ENCODE peak calls at places on chromosomes 6 and 20, in five cellular contexts. S is right lobe of liver, Y is heart left ventricle, B is mesendoderm, O is gastrocnemius medialis. Q is an unnamed sample.

GRCh38 chr6:84227044-84227433 is 404 bp downstream of the CEP162 start:
- DNase-seq in S (no peak), Y (no peak), B (peak; percentile 59), O (no peak), Q (no peak)

GRCh38 chr6:149717588-149718458 is at the start of gene LATS1:
- DNase-seq in S (peak; percentile 96), Y (peak; percentile 95), B (peak; percentile 96), O (peak; percentile 76), Q (peak; percentile 70)

GRCh38 chr20:51511861-51512619 is 30.5 kb downstream of the NFATC2 start:
- DNase-seq in S (no peak), Y (no peak), B (no peak), O (no peak), Q (no peak)

GRCh38 chr20:37345339-37346231 is at the start of gene SRC:
- DNase-seq in S (peak; percentile 75), Y (peak; percentile 84), B (peak; percentile 81), O (peak; percentile 38), Q (peak; percentile 49)

GRCh38 chr20:63255911-63256704 is 1.8 kb upstream of the NKAIN4 start:
- DNase-seq in S (no peak), Y (no peak), B (no peak), O (no peak), Q (no peak)

GRCh38 chr6:142301421-142302391 is at the start of gene ADGRG6:
- DNase-seq in S (peak; percentile 89), Y (peak; percentile 34), B (peak; percentile 77), O (no peak), Q (no peak)

GRCh38 chr6:64831680-64832079 is 875.3 kb downstream of the EYS start:
- DNase-seq in S (no peak), Y (no peak), B (peak; percentile 21), O (no peak), Q (no peak)

GRCh38 chr6:66307490-66307889 is 600.5 kb upstream of the EYS start:
- DNase-seq in S (no peak), Y (no peak), B (peak; percentile 25), O (no peak), Q (no peak)

GRCh38 chr20:4809707-4810106 is 88.0 kb downstream of the PRND start:
- DNase-seq in S (no peak), Y (no peak), B (no peak), O (no peak), Q (no peak)

GRCh38 chr6:103079867-103080266 is 1686.4 kb downstream of the GRIK2 start:
- DNase-seq in S (no peak), Y (no peak), B (no peak), O (no peak), Q (no peak)

GRCh38 chr6:152136449-152136825 is 329.0 kb downstream of the ESR1 start:
- DNase-seq in S (no peak), Y (no peak), B (no peak), O (no peak), Q (no peak)

GRCh38 chr20:35215066-35215956 is 11.2 kb upstream of the MMP24 start:
- DNase-seq in S (no peak), Y (no peak), B (no peak), O (no peak), Q (no peak)

GRCh38 chr6:112153926-112154621 is 66.7 kb downstream of the FAM229B start:
- DNase-seq in S (no peak), Y (no peak), B (no peak), O (no peak), Q (no peak)

GRCh38 chr20:64110411-64111068 is 3.2 kb upstream of the NPBWR2 start:
- DNase-seq in S (peak; percentile 45), Y (no peak), B (no peak), O (peak; percentile 0), Q (no peak)

GRCh38 chr20:54742193-54742592 is 266.8 kb downstream of the DOK5 start:
- DNase-seq in S (no peak), Y (no peak), B (no peak), O (no peak), Q (no peak)

GRCh38 chr6:125812394-125813231 is 21.9 kb downstream of the NCOA7 start:
- DNase-seq in S (no peak), Y (no peak), B (peak; percentile 27), O (no peak), Q (peak; percentile 93)

GRCh38 chr6:33904050-33904827 is 100.4 kb upstream of the MLN start:
- DNase-seq in S (no peak), Y (peak; percentile 19), B (peak; percentile 28), O (no peak), Q (no peak)

DNA sequence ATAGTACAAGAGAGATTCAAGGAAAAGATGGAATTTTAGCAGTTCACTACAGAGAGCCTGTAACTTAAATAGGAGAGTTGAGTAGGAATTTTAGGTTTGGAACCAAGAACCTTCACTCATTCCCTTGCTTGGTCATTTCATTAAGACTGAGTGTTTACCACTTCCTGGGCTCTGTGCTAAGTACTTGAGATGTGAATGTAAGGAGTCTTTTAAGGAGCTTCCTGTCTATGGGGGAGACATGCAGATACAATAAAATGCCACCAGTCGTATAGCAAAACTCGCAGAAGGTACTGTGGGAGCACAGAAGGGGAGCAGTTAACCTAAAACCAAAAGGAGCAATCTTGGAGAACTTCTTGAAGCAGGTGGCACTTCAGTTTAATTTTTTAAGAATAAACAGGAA is 204.2 kb downstream of the SLC24A3 start:
- DNase-seq in S (no peak), Y (no peak), B (no peak), O (no peak), Q (no peak)
- H3K27ac ChIP-seq in S (no peak overlapping the region), Y (no peak overlapping the region), B (no peak overlapping the region), O (no peak overlapping the region), Q (no peak overlapping the region)

GRCh38 chr6:9494864-9495263 is 920.0 kb downstream of the TFAP2A start:
- DNase-seq in S (no peak), Y (no peak), B (no peak), O (no peak), Q (peak; percentile 24)

GRCh38 chr6:9499709-9500108 is 915.2 kb downstream of the TFAP2A start:
- DNase-seq in S (no peak), Y (no peak), B (no peak), O (no peak), Q (no peak)

GRCh38 chr6:9496837-9497236 is 918.0 kb downstream of the TFAP2A start:
- DNase-seq in S (no peak), Y (no peak), B (no peak), O (no peak), Q (no peak)
- H3K4me3 ChIP-seq in S (no peak overlapping the region), Y (no peak overlapping the region), B (no peak overlapping the region), O (no peak overlapping the region), Q (no peak overlapping the region)

DNA sequence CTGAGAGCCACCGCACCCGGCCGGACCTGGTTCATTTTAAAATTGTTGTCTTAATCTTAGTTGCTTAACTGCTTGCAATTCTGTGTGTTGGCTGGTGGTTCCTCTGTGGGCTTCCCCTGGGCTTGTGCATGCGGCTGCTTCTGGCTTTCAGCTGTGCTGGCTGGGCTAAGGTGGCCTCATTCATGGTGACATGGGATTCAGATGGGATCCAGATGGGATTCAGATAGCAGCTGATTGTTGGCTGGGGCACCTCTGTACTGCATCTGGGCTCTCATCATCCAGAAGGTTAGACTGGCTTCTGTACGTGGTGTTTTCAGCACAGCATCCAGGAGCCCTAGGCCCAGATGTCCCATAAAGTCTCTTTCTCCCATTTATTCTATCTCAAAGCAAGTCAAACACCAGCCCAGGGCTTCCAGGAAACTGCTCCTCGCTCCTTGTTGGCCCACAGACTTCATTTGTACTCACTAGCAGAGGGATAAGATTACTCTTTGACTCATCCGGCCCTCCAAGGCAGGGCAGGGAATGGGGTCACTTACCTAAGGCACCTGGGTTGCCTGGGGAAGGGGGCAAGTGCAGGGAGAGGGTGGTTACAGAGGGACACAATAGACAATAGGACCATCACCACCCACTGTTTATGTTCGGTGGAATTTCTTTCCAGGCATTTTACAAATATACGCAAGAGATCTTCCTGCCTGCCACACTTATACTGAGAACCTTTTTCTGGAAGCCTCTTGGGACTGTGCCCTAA is 10.2 kb upstream of the PEDS1 start:
- DNase-seq in S (no peak), Y (peak; percentile 60), B (peak; percentile 34), O (peak; percentile 72), Q (no peak)
- H3K27ac ChIP-seq in S (no peak overlapping the region), Y (peak overlapping the region; percentile 63), B (no peak overlapping the region), O (peak overlapping the region; percentile 87), Q (no peak overlapping the region)

DNA sequence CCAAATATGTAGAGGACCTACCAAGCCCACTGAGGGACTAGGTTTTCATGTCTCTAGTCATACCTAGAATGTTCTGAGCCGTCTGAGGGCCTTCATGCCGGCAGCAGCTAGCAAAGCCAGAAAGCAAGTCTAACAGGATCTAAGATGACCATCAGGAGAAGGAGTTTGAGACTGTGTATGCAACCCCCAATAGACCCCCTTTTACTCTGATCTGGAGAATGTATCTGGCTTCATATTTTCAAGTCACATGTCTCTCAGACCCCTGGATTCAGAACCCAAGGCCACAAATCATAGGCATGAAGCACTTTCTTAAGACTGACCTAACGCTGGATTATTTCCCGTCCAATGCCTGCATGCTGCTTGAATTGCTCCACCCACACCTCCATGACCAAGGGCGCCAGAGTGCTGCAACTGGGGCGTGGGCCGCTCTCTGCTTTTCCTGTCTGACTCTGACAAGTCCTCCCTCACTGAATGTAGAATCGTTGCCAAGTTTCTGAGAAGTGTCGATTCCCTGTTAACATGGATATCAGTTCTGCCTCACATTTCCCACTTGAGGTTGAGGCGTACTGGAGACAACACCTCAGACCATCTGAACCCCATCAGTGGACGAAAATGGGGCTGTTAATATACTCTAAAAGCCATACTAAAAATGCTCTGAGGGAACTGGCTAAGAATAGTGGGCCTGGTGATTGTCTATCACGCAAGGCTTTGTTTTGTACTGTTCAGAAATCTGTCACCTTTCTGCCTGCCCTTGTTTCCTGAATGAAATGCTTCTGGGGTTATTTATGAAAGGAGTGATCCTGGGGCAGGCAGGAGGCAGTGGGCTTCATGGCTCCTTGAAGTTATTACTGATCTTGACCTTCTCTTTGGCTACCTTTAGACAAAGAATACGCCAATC is 23.9 kb upstream of the ASXL1 start:
- DNase-seq in S (no peak), Y (peak; percentile 83), B (no peak), O (no peak), Q (no peak)
- H3K4me3 ChIP-seq in S (no peak overlapping the region), Y (no peak overlapping the region), B (no peak overlapping the region), O (no peak overlapping the region), Q (no peak overlapping the region)

GRCh38 chr6:136863752-136864151 is 41.4 kb downstream of the PEX7 start:
- DNase-seq in S (no peak), Y (no peak), B (no peak), O (no peak), Q (no peak)
- H3K27ac ChIP-seq in S (no peak overlapping the region), Y (no peak overlapping the region), B (no peak overlapping the region), O (no peak overlapping the region), Q (no peak overlapping the region)

GRCh38 chr6:101613556-101613955 is 220.0 kb downstream of the GRIK2 start:
- DNase-seq in S (no peak), Y (no peak), B (no peak), O (no peak), Q (no peak)

GRCh38 chr6:101614774-101615173 is 221.3 kb downstream of the GRIK2 start:
- DNase-seq in S (no peak), Y (no peak), B (peak; percentile 23), O (no peak), Q (peak; percentile 14)
- H3K4me3 ChIP-seq in S (no peak overlapping the region), Y (no peak overlapping the region), B (no peak overlapping the region), O (no peak overlapping the region), Q (no peak overlapping the region)